ENCODE peak calls at places on chromosome 15, in eight cellular contexts. A is bronchial epithelial cell, R is neural progenitor cell, K is A673, L is fibroblast of mammary gland, F is esophagus squamous epithelium, S is astrocyte of the cerebellum, Q is AG04450. U is an unnamed sample.

GRCh38 chr15:79475312-79475711 is 43.2 kb downstream of the MINAR1 start:
- DNase-seq in S (peak; percentile 40), R (no peak), A (peak; percentile 25), L (peak; percentile 74), K (no peak), Q (no peak), F (no peak), U (no peak)

GRCh38 chr15:27843146-27843545 is 256.0 kb downstream of the OCA2 start:
- DNase-seq in A (no peak), K (no peak), S (no peak), R (no peak), L (no peak), Q (no peak), F (no peak), U (no peak)

GRCh38 chr15:59791646-59792208 is 102.6 kb upstream of the BNIP2 start:
- DNase-seq in K (peak; percentile 19), L (no peak), R (no peak), F (no peak), Q (no peak), A (no peak), S (no peak), U (no peak)

GRCh38 chr15:43941555-43941954 is 114.8 kb downstream of the WDR76 start:
- DNase-seq in A (no peak), R (no peak), S (no peak), Q (no peak), K (no peak), L (no peak), F (no peak), U (no peak)

GRCh38 chr15:52193321-52193720 is 2.1 kb upstream of the GNB5 start:
- DNase-seq in Q (no peak), K (no peak), F (no peak), R (no peak), A (no peak), L (no peak), S (no peak), U (no peak)

GRCh38 chr15:80614711-80615360 is 80.3 kb upstream of the ABHD17C start:
- DNase-seq in S (no peak), L (no peak), Q (no peak), K (no peak), A (no peak), F (no peak), R (no peak), U (no peak)

GRCh38 chr15:35757323-35757722 is 211.4 kb upstream of the DPH6 start:
- DNase-seq in L (no peak), R (peak; percentile 29), A (no peak), Q (no peak), F (no peak), S (no peak), K (no peak), U (no peak)

GRCh38 chr15:61989698-61990097 is 70.5 kb downstream of the VPS13C start:
- DNase-seq in A (peak; percentile 2), R (no peak), K (peak; percentile 2), Q (no peak), F (no peak), L (peak; percentile 10), S (no peak), U (no peak)

GRCh38 chr15:89114974-89115373 is 26.7 kb downstream of the ABHD2 start:
- DNase-seq in K (no peak), Q (peak; percentile 38), L (peak; percentile 63), F (no peak), S (peak; percentile 66), A (peak; percentile 52), R (peak; percentile 42), U (no peak)

GRCh38 chr15:45048784-45049631 is 26.0 kb downstream of the SORD start:
- DNase-seq in A (no peak), Q (no peak), F (peak; percentile 3), S (no peak), K (no peak), L (no peak), R (no peak), U (no peak)

GRCh38 chr15:53974813-53975212 is 3.4 kb upstream of the UNC13C start:
- DNase-seq in Q (no peak), K (no peak), S (no peak), A (no peak), F (no peak), L (no peak), R (no peak), U (no peak)

GRCh38 chr15:88651971-88652370 is 13.2 kb downstream of the ISG20 start:
- DNase-seq in A (no peak), L (no peak), K (no peak), R (no peak), F (no peak), Q (no peak), S (no peak), U (no peak)

GRCh38 chr15:83365370-83365938 is 81.0 kb upstream of the BNC1 start:
- DNase-seq in S (no peak), F (no peak), A (peak; percentile 75), L (peak; percentile 83), Q (no peak), R (peak; percentile 68), K (peak; percentile 25), U (peak; percentile 49)

GRCh38 chr15:52303093-52303772 is 7.6 kb upstream of the MYO5C start:
- DNase-seq in Q (no peak), L (no peak), F (no peak), K (no peak), A (no peak), S (no peak), R (no peak), U (no peak)

GRCh38 chr15:73942751-73943270 is 16.5 kb downstream of the LOXL1 start:
- DNase-seq in A (no peak), F (no peak), Q (no peak), K (no peak), L (no peak), S (no peak), R (no peak), U (no peak)

GRCh38 chr15:92323480-92323879 is 70.2 kb upstream of the ST8SIA2 start:
- DNase-seq in Q (no peak), F (no peak), K (no peak), A (no peak), R (no peak), S (no peak), L (no peak), U (no peak)

GRCh38 chr15:80694624-80695098 is 449 bp upstream of the ABHD17C start:
- DNase-seq in K (peak; percentile 28), R (peak; percentile 16), Q (no peak), F (no peak), S (no peak), L (peak; percentile 18), A (no peak), U (no peak)

GRCh38 chr15:31465083-31465955 is 138.7 kb downstream of the KLF13 start:
- DNase-seq in S (no peak), F (no peak), A (peak; percentile 95), R (no peak), K (no peak), Q (no peak), L (no peak), U (no peak)

GRCh38 chr15:59614153-59614552 is 2.6 kb downstream of the GCNT3 start:
- DNase-seq in R (no peak), A (no peak), Q (no peak), S (no peak), F (no peak), K (no peak), L (no peak), U (no peak)

GRCh38 chr15:49212897-49213296 is 42.9 kb downstream of the GALK2 start:
- DNase-seq in F (no peak), L (no peak), S (no peak), Q (no peak), A (no peak), R (no peak), K (no peak), U (no peak)

GRCh38 chr15:49215768-49216739 is 46.0 kb downstream of the GALK2 start:
- DNase-seq in F (no peak), S (no peak), A (peak; percentile 23), L (no peak), Q (no peak), K (peak; percentile 27), R (peak; percentile 44), U (no peak)
- TF ChIP-seq CTCF in F (no peak), S (peak; percentile 6), A (peak; percentile 21), L (no peak), Q (no peak), K (peak; percentile 19), R (peak; percentile 37), U (no peak)

DNA sequence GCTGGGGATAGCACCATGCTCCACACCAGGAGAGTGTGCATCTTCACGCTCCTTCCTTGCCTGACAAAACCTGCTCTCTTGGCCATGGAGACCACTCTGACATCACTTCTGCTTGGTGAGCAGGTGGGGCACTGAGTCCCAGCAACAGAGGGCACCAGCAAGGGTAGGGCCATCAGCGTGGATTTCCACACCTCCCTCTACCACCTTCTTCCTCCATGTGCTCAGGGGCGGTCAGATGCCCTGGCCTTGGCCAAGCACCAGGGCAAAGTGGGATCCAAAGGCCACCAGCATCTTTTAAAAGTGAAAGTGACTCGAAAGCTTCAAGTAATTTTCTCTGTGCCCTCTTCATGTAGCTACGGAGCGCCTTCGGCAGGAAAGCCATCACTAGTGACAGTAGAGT is 58.1 kb downstream of the CHSY1 start:
- DNase-seq in K (no peak), R (no peak), Q (no peak), L (no peak), A (no peak), F (no peak), S (no peak), U (no peak)
- H3K4me3 ChIP-seq in K (no peak overlapping the region), R (no peak overlapping the region), Q (no peak overlapping the region), L (no peak overlapping the region), A (no peak overlapping the region), F (peak overlapping the region; percentile 6), S (no peak overlapping the region), U (no peak overlapping the region)

DNA sequence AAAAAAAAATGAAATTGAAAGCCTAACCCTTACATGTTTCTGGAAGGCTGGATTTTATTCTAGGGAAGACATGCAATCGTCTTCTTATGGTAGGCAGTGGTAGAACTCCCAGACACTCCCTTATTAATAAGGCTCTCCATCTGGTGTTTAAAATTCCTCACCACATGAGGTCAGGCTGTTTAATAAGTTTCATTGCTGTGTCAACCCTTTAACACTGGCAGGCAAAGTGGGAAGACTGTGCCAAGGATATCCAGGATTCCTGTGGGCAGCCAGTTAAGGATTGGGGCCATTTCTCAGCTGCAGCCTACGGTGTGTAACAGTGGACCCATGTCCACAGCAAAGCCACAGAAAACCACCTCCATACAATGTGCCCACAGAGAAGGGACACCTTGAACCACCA is 225.5 kb upstream of the CHRM5 start:
- DNase-seq in F (no peak), R (no peak), A (no peak), Q (no peak), K (no peak), L (peak; percentile 17), S (peak; percentile 24), U (no peak)
- TF ChIP-seq CTCF in F (no peak), R (no peak), A (no peak), Q (no peak), K (no peak), L (no peak), S (no peak), U (no peak)

DNA sequence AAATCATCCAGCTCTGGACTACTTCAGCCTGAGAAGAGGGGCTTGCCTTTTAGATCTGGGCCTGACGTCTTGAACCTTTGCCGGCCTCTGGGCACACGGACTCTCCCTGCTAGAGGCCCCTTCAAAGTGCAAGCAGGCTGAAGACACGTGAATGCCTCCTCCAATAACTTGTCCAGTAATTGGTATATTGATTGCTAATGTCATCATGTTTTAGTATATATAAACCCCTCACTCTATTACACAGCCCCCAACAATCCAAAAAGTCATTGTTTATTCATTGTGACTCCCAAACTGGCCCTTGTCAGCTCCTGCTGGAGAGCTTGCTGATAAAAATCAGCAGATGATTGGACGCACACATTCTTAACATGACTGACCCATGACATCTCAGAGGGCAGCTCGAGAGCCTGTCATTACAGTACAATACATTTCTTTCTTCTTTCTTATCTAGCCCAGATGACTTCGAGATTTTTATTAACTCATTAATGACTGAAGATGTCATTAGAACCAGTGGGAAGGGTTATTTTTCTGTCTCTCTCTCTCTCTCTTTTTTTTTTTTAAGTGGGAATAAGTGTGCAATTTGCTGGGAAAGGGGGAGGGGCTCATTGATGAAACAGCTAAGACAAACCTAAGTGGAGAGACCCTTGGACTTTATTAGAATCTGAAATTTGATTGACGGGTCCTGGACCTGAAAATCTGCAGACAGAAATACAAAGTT is 65.5 kb upstream of the NR2F2 start:
- DNase-seq in A (peak; percentile 63), R (no peak), K (no peak), S (no peak), L (no peak), F (no peak), Q (no peak), U (no peak)
- H3K4me3 ChIP-seq in A (no peak overlapping the region), R (no peak overlapping the region), K (no peak overlapping the region), S (no peak overlapping the region), L (no peak overlapping the region), F (no peak overlapping the region), Q (no peak overlapping the region), U (no peak overlapping the region)